ENCODE peak calls at places on chromosome 11, in nine cellular contexts. O is DND-41, V is fibroblast of pulmonary artery, Q is psoas muscle, I is progenitor cell of endocrine pancreas, L is AG04449, Y is bronchial epithelial cell, F is esophagus muscularis mucosa, C is omental fat pad. M is an unnamed sample.

GRCh38 chr11:5851002-5851401 is 6.5 kb downstream of the OR52E8 start:
- DNase-seq in C (no peak), O (no peak), Y (no peak), I (no peak), L (no peak), Q (no peak), F (no peak), V (no peak), M (no peak)

GRCh38 chr11:11262171-11262920 is 90.7 kb downstream of the CSNK2A3 start:
- DNase-seq in Q (no peak), O (no peak), L (no peak), F (no peak), C (no peak), V (no peak), Y (no peak), I (no peak), M (no peak)

GRCh38 chr11:12251651-12252560 is 125.5 kb upstream of the PARVA start:
- DNase-seq in F (no peak), Q (no peak), V (no peak), L (no peak), C (no peak), O (no peak), I (no peak), Y (no peak), M (no peak)

GRCh38 chr11:74001822-74002286 is 7.0 kb downstream of the UCP3 start:
- DNase-seq in O (no peak), I (no peak), Q (no peak), L (no peak), C (no peak), V (no peak), F (no peak), Y (no peak), M (no peak)

GRCh38 chr11:90229791-90230190 is 6.9 kb upstream of the CHORDC1 start:
- DNase-seq in Y (no peak), V (no peak), Q (no peak), L (no peak), F (no peak), I (no peak), C (no peak), O (no peak), M (no peak)

GRCh38 chr11:7604331-7604973 is 68.8 kb downstream of the CYB5R2 start:
- DNase-seq in C (no peak), O (no peak), Y (no peak), I (no peak), L (no peak), F (no peak), Q (no peak), V (no peak), M (no peak)

GRCh38 chr11:123653405-123653996 is 923 bp downstream of the SCN3B start:
- DNase-seq in I (no peak), F (no peak), V (no peak), Q (no peak), O (no peak), C (no peak), L (no peak), Y (no peak), M (no peak)

GRCh38 chr11:108734956-108735559 is 70.2 kb downstream of the DDX10 start:
- DNase-seq in O (no peak), L (no peak), C (no peak), I (no peak), Y (peak), V (peak), F (no peak), Q (no peak), M (no peak)

GRCh38 chr11:107259826-107260225 is 197.8 kb downstream of the CWF19L2 start:
- DNase-seq in L (no peak), O (no peak), F (peak), Y (no peak), V (no peak), Q (no peak), I (no peak), C (no peak), M (no peak)

GRCh38 chr11:20211691-20212090 is 51.4 kb upstream of the DBX1 start:
- DNase-seq in C (no peak), Q (no peak), V (no peak), Y (no peak), F (no peak), L (no peak), O (no peak), I (no peak), M (no peak)

GRCh38 chr11:24716403-24716802 is 219.6 kb downstream of the LUZP2 start:
- DNase-seq in V (no peak), Q (no peak), F (no peak), C (no peak), Y (no peak), O (no peak), L (no peak), I (no peak), M (no peak)

GRCh38 chr11:35030716-35031213 is 108.2 kb upstream of the CD44 start:
- DNase-seq in Y (peak), Q (peak), O (no peak), C (peak), L (peak), I (no peak), F (no peak), V (peak), M (peak)

GRCh38 chr11:45665206-45665932 is at the start of gene CHST1:
- DNase-seq in O (peak), C (no peak), F (no peak), V (peak), Q (peak), L (no peak), I (peak), Y (no peak), M (no peak)

GRCh38 chr11:15968461-15969130 is 387.8 kb downstream of the SOX6 start:
- DNase-seq in F (no peak), Y (peak), Q (no peak), O (no peak), V (peak), C (no peak), I (no peak), L (no peak), M (no peak)

GRCh38 chr11:44066732-44067131 is 662 bp downstream of the ACCS start:
- DNase-seq in L (no peak), C (no peak), Y (peak), I (no peak), O (no peak), Q (no peak), V (peak), F (no peak), M (peak)

GRCh38 chr11:120249279-120250022 is 9.5 kb downstream of the POU2F3 start:
- DNase-seq in C (no peak), F (no peak), I (no peak), L (no peak), V (no peak), O (no peak), Q (no peak), Y (no peak), M (no peak)

GRCh38 chr11:64772318-64773018 is 5.9 kb downstream of the SF1 start:
- DNase-seq in Q (no peak), L (no peak), O (no peak), C (no peak), F (no peak), Y (no peak), I (no peak), V (no peak), M (no peak)

GRCh38 chr11:103923473-103923931 is 112.9 kb upstream of the DDI1 start:
- DNase-seq in Y (peak), F (no peak), Q (no peak), C (no peak), O (no peak), V (no peak), L (no peak), I (no peak), M (no peak)

GRCh38 chr11:26201411-26201810 is 130.5 kb upstream of the ANO3 start:
- DNase-seq in Y (peak), C (no peak), V (peak), Q (no peak), I (no peak), F (no peak), L (no peak), O (no peak), M (peak)

GRCh38 chr11:96147913-96148312 is 195.1 kb downstream of the MAML2 start:
- DNase-seq in V (no peak), F (no peak), Q (no peak), L (no peak), C (no peak), Y (peak), O (no peak), I (no peak), M (no peak)

GRCh38 chr11:128194226-128194625 is 393.1 kb downstream of the ETS1 start:
- DNase-seq in C (no peak), Q (no peak), L (no peak), Y (no peak), V (peak), I (no peak), F (no peak), O (no peak), M (no peak)

GRCh38 chr11:100719809-100720221 is 32.7 kb downstream of the ARHGAP42 start:
- DNase-seq in F (no peak), V (peak), I (no peak), O (no peak), Q (peak), Y (peak), C (no peak), L (peak), M (peak)

GRCh38 chr11:124086447-124086846 is 28.8 kb upstream of the VWA5A start:
- DNase-seq in I (no peak), Q (no peak), C (no peak), Y (no peak), O (no peak), L (no peak), V (no peak), F (no peak), M (no peak)

GRCh38 chr11:12222099-12222751 is 111.8 kb downstream of the MICAL2 start:
- DNase-seq in F (no peak), I (no peak), L (no peak), V (no peak), Q (peak), O (no peak), C (no peak), Y (no peak), M (no peak)

GRCh38 chr11:43577566-43578264 is 102.8 kb upstream of the HSD17B12 start:
- DNase-seq in O (no peak), Y (no peak), F (no peak), C (no peak), V (no peak), L (no peak), I (no peak), Q (no peak), M (no peak)

GRCh38 chr11:10041337-10041736 is 252.7 kb downstream of the SBF2 start:
- DNase-seq in I (no peak), O (no peak), Q (no peak), F (no peak), Y (no peak), V (no peak), L (no peak), C (no peak), M (no peak)

GRCh38 chr11:3095712-3096361 is 38.6 kb upstream of the CARS1 start:
- DNase-seq in I (no peak), V (peak), C (peak), F (no peak), Q (no peak), Y (peak), O (no peak), L (no peak), M (peak)

GRCh38 chr11:36328956-36329673 is 33.0 kb downstream of the PRR5L start:
- DNase-seq in F (peak), L (no peak), V (no peak), O (no peak), C (no peak), Q (no peak), I (no peak), Y (peak), M (no peak)

GRCh38 chr11:35337919-35338316 is 81.4 kb downstream of the SLC1A2 start:
- DNase-seq in V (no peak), L (no peak), C (no peak), F (no peak), O (no peak), I (no peak), Q (no peak), Y (no peak), M (no peak)

DNA sequence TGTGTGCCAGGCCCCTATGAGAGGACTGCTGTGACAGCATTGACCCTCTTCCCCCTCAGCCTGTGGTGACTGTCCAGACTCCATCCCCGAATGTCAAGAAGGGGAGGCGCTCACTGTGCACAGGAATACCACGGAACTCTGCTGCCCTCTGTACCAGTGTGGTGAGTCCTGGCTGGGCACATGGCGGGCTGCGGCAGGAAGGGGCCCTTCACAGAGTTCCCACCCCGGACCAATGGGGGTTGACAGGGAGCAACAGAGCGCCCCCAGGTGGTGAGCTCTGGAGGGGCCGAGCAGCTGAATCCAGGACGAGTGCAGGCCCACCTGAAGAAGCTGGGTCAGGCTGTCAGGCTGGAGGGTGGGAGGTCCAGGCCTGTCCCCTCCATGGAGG is 83.8 kb upstream of the MYOD1 start:
- DNase-seq in Y (no peak), O (no peak), Q (no peak), V (no peak), C (no peak), L (no peak), I (no peak), F (peak), M (no peak)
- TF ChIP-seq CTCF in Y (no peak), O (no peak), Q (no peak), V (no peak), C (no peak), L (no peak), I (no peak), F (no peak), M (peak)

GRCh38 chr11:66071326-66071870 is 1.3 kb downstream of the PACS1 start:
- DNase-seq in F (no peak), I (no peak), Q (no peak), V (peak), Y (no peak), L (no peak), C (no peak), O (no peak), M (no peak)

GRCh38 chr11:66072518-66072917 is 2.4 kb downstream of the PACS1 start:
- DNase-seq in Q (no peak), F (no peak), Y (no peak), I (no peak), L (no peak), O (no peak), V (no peak), C (no peak), M (no peak)

GRCh38 chr11:66076561-66076960 is 6.5 kb downstream of the PACS1 start:
- DNase-seq in C (no peak), Q (no peak), Y (no peak), I (no peak), V (peak), F (no peak), O (no peak), L (no peak), M (no peak)

GRCh38 chr11:66075273-66075672 is 5.2 kb downstream of the PACS1 start:
- DNase-seq in Y (no peak), L (no peak), F (no peak), C (no peak), V (no peak), O (no peak), I (no peak), Q (no peak), M (no peak)

DNA sequence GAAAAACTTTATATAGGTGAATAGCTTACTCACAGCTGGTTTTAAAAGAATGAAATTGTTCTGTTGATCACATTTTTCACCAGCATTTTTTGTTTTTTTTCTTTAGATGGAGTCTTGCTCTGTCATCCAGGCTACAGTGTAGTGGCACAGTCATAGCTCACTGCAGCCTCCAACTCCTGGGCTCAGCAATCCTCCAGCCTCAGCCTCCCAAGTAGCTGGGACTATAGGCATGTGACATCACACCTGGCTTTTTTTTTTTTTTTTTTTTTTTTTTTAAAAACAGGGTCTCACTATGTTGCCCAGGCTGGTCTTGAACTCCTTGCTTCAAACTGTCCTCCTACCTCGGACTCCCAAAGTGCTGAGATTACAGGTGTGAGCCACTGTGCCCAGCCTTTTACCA is 3.6 kb downstream of the PACS1 start:
- DNase-seq in C (no peak), V (no peak), Y (no peak), I (no peak), F (no peak), Q (no peak), L (no peak), O (no peak), M (no peak)
- TF ChIP-seq CTCF in C (no peak), V (no peak), Y (no peak), I (no peak), F (no peak), Q (no peak), L (no peak), O (no peak), M (no peak)

DNA sequence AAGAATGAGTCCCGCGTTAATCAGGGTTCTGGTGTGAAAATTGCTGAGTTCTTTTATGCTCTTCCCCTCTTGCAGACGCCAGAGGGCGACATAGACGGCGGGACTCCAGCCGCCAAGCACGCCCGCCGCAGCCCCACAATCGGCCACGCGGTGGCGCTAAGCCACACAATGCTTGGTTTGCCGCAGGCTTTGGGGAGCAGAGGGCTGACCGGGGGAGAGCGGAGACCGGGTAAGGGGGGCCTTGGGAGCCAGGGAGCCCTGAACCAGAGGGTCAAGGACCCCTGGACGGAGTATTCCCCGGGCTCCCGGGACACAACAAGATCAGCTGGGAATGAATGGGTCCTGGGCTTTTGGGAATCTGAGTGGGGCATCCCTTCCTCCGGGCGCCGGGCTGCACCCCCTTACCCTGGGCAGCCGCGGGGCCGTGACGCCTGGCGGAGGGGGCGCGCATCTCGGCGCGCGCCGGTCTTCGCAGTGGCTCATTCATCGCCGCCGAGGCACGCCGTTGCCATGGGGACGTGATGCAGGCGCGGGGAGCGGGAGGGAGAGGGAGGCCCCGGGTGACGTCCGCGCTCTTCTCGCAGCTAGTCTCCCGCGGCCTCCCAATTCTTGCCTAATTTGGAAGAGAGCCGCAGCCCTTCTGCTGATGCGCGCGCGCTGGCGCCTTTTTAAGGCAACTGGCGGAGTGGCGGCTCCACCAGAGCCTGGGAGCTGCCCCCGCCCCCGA is 12.2 kb upstream of the NPAS4 start:
- DNase-seq in I (peak), Y (peak), V (peak), Q (peak), C (peak), L (peak), F (peak), O (peak), M (no peak)
- TF ChIP-seq CTCF in I (peak), Y (peak), V (peak), Q (peak), C (peak), L (peak), F (peak), O (peak), M (peak)

GRCh38 chr11:57428643-57429042 is 1.7 kb upstream of the SLC43A3 start:
- DNase-seq in V (no peak), C (no peak), Q (no peak), F (no peak), I (no peak), L (no peak), Y (no peak), O (no peak), M (no peak)

GRCh38 chr11:57429946-57430345 is 3.0 kb upstream of the SLC43A3 start:
- DNase-seq in F (no peak), Q (no peak), L (no peak), O (no peak), C (no peak), Y (no peak), I (no peak), V (no peak), M (no peak)

GRCh38 chr11:57432017-57432590 is 5.2 kb upstream of the SLC43A3 start:
- DNase-seq in C (no peak), F (no peak), V (no peak), I (no peak), Y (no peak), O (no peak), L (no peak), Q (no peak), M (no peak)

GRCh38 chr11:57432714-57433163 is 5.8 kb upstream of the SLC43A3 start:
- DNase-seq in Y (peak), I (no peak), C (no peak), O (no peak), V (peak), L (peak), F (no peak), Q (no peak), M (no peak)

GRCh38 chr11:57430946-57431345 is 4.0 kb upstream of the SLC43A3 start:
- DNase-seq in L (no peak), C (no peak), F (no peak), V (no peak), Q (no peak), O (no peak), I (no peak), Y (no peak), M (no peak)
- TF ChIP-seq CTCF in L (no peak), C (no peak), F (no peak), V (no peak), Q (no peak), O (no peak), I (no peak), Y (no peak), M (peak)

DNA sequence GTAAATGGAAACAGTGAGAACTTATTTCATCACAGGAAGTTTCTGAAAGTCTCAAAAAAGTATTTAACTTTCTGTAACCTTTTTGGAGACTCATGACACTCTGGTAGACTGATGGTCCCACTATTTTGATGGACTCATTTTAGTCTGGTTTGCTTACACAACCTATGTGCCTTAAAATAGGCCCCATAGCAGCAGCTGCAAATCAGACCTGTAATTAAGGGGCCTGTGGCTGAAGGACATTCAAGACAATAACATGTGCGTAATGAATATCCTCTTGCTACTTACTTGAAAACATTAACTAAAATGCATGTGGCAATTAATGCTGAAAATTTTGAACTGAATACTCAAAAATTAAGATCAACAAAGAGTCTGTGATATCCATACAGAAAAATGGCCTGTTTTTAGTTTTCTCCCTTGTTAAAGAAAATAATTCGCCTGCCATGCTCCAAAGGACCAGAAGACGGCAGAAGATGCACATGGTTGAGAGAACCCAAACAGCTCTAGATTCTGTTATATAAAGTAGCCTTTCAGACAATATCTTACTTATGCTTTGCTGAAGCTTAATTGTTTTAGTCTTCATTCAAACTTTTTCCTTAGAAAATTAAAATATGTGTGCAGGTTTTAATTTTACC is 568.5 kb downstream of the KCNA4 start:
- DNase-seq in L (no peak), I (no peak), C (no peak), V (peak), O (no peak), Q (no peak), F (no peak), Y (peak), M (no peak)
- TF ChIP-seq CTCF in L (peak), I (peak), C (no peak), V (peak), O (no peak), Q (no peak), F (peak), Y (peak), M (peak)

GRCh38 chr11:65900125-65900898 is at the start of gene FOSL1:
- DNase-seq in O (peak), C (peak), Q (peak), V (peak), Y (peak), I (peak), F (peak), L (peak), M (no peak)
- TF ChIP-seq CTCF in O (no peak), C (no peak), Q (no peak), V (no peak), Y (no peak), I (no peak), F (no peak), L (no peak), M (no peak)

GRCh38 chr11:86800076-86800955 is at the start of gene PRSS23:
- DNase-seq in Y (no peak), O (no peak), V (peak), F (no peak), I (peak), L (no peak), Q (peak), C (peak), M (no peak)
- TF ChIP-seq CTCF in Y (no peak), O (no peak), V (no peak), F (no peak), I (no peak), L (no peak), Q (no peak), C (no peak), M (no peak)

M was measured in epithelial cell of proximal tubule.